ENCODE peak calls at places on chromosomes 2 and 18, in nine cellular contexts. Y is SJSA1; Z is tibial nerve; A is body of pancreas; Q is CD4-positive, alpha-beta memory T cell; W is transverse colon; C is WERI-Rb-1; P is tibial artery; J is fibroblast of lung. H is an unnamed sample.

GRCh38 chr2:18046558-18046957 is 168.1 kb downstream of the KCNS3 start:
- DNase-seq in Y (no peak), Z (no peak), A (no peak), Q (no peak), W (no peak), C (no peak), P (no peak), J (peak), H (no peak)

GRCh38 chr18:42245137-42245536 is 290.1 kb downstream of the PIK3C3 start:
- DNase-seq in Y (no peak), Z (no peak), A (no peak), Q (no peak), W (no peak), C (no peak), P (no peak), J (no peak), H (no peak)

GRCh38 chr2:212109217-212109616 is 429.4 kb downstream of the ERBB4 start:
- DNase-seq in Y (no peak), Z (no peak), A (no peak), Q (no peak), W (no peak), C (no peak), P (no peak), J (no peak), H (no peak)

GRCh38 chr18:47881752-47882455 is 48.6 kb downstream of the SMAD2 start:
- DNase-seq in Y (peak), Z (no peak), A (no peak), Q (no peak), W (no peak), C (no peak), P (no peak), J (peak), H (no peak)

GRCh38 chr2:8575810-8576423 is 105.9 kb upstream of the ID2 start:
- DNase-seq in Y (no peak), Z (no peak), A (no peak), Q (no peak), W (no peak), C (peak), P (no peak), J (no peak), H (no peak)

GRCh38 chr2:57701391-57701791 is 345.2 kb upstream of the VRK2 start:
- DNase-seq in Y (peak), Z (no peak), A (no peak), Q (no peak), W (no peak), C (no peak), P (no peak), J (peak), H (no peak)

GRCh38 chr2:202574541-202574940 is 60.2 kb upstream of the FAM117B start:
- DNase-seq in Y (no peak), Z (no peak), A (no peak), Q (no peak), W (no peak), C (no peak), P (no peak), J (peak), H (no peak)

GRCh38 chr2:210954508-210954907 is 398.1 kb downstream of the CPS1 start:
- DNase-seq in Y (no peak), Z (no peak), A (no peak), Q (no peak), W (no peak), C (no peak), P (no peak), J (peak), H (no peak)

GRCh38 chr18:46706968-46707367 is 49.9 kb downstream of the ST8SIA5 start:
- DNase-seq in Y (no peak), Z (no peak), A (no peak), Q (no peak), W (no peak), C (no peak), P (no peak), J (peak), H (no peak)

GRCh38 chr18:48460929-48461583 is 51.9 kb upstream of the ZBTB7C start:
- DNase-seq in Y (no peak), Z (no peak), A (no peak), Q (no peak), W (no peak), C (no peak), P (no peak), J (peak), H (peak)

GRCh38 chr18:44733069-44733753 is 52.5 kb downstream of the SETBP1 start:
- DNase-seq in Y (peak), Z (no peak), A (no peak), Q (no peak), W (no peak), C (no peak), P (peak), J (peak), H (no peak)

GRCh38 chr18:59701272-59701671 is 4.0 kb upstream of the CCBE1 start:
- DNase-seq in Y (no peak), Z (no peak), A (no peak), Q (no peak), W (no peak), C (no peak), P (no peak), J (no peak), H (peak)

GRCh38 chr18:71682591-71682990 is 861.6 kb downstream of the CBLN2 start:
- DNase-seq in Y (no peak), Z (no peak), A (no peak), Q (no peak), W (no peak), C (no peak), P (no peak), J (peak), H (no peak)

GRCh38 chr2:36700311-36700710 is 3.8 kb downstream of the VIT start:
- DNase-seq in Y (no peak), Z (no peak), A (no peak), Q (no peak), W (no peak), C (no peak), P (no peak), J (no peak), H (no peak)

GRCh38 chr2:36696533-36696932 is at the start of gene VIT:
- DNase-seq in Y (no peak), Z (no peak), A (no peak), Q (no peak), W (no peak), C (no peak), P (peak), J (peak), H (no peak)

GRCh38 chr2:36698978-36699377 is 2.5 kb downstream of the VIT start:
- DNase-seq in Y (no peak), Z (peak), A (no peak), Q (no peak), W (no peak), C (no peak), P (peak), J (no peak), H (no peak)

GRCh38 chr2:36695746-36696415 is 626 bp upstream of the VIT start:
- DNase-seq in Y (peak), Z (no peak), A (no peak), Q (no peak), W (no peak), C (no peak), P (no peak), J (peak), H (no peak)

GRCh38 chr2:36697424-36698066 is 1.0 kb downstream of the VIT start:
- DNase-seq in Y (peak), Z (no peak), A (no peak), Q (no peak), W (no peak), C (no peak), P (no peak), J (no peak), H (no peak)
- H3K4me3 ChIP-seq in Y (peak), Z (peak), A (no peak), Q (no peak), W (no peak), C (no peak), P (peak), J (no peak), H (no peak)

DNA sequence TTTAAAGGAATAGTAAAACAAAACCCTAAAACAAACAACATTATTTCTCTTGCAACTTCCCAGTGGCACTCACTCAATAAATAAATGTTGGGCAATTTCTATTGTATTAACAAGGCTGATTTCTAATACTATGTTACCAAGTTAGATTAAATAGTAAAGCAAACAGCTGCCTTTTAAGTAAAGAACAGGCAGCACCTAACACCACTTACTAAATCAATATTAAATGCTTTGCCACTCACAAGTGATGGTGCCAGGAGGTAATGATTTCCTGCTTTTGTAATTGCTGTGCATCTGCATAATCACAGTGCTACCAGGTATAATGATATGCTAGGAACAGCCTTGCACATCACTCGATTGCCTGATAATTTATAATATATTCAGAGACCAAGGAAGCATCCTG is 276.5 kb downstream of the NBAS start:
- DNase-seq in Y (no peak), Z (no peak), A (no peak), Q (no peak), W (no peak), C (no peak), P (no peak), J (no peak), H (no peak)
- H3K27ac ChIP-seq in Y (no peak), Z (no peak), A (no peak), Q (no peak), W (no peak), C (no peak), P (no peak), J (no peak), H (no peak)

DNA sequence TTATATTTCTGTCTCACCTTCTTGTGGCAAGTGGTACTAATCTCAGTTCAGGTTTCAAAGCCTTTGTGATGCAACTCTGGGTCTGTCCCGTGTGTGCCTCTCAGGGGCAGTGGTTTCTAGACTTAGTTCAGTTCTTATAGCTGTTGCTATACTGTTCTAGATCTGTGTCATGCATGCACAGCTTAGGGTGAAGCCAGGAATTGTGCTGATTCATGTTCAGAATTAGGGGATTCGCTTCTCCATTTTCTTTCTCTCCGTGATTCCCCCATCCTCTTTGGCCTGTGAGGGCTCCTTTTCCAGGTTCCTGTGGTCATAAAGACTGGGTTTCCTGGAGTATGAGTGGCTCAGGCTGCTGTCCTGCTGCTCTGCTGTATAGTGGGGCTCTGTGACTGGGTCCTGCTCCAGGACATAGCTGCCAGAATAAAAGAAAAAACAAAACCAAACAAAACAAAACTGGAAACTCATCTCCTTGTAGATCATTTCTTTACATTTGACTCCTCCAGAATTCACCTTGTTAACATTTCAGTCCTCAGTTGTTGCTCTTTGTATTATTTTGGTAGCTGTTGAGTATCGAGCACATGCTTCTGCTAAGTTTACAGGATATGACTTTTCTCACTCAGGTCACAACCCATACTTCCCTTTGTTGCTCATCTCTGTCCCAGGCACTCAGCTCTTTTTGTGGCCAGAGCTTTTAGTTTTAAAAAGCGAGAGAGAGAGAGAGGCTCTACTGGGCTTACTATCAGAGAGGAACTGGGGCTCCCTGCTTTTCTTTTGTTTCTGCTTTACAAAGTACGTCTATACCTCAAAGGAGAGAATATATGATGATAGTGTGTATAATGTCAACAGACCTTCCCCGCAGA is 34.2 kb downstream of the CERS6 start:
- DNase-seq in Y (peak), Z (no peak), A (no peak), Q (peak), W (no peak), C (no peak), P (no peak), J (peak), H (peak)
- H3K4me3 ChIP-seq in Y (no peak), Z (no peak), A (no peak), Q (peak), W (no peak), C (no peak), P (no peak), J (no peak), H (no peak)

DNA sequence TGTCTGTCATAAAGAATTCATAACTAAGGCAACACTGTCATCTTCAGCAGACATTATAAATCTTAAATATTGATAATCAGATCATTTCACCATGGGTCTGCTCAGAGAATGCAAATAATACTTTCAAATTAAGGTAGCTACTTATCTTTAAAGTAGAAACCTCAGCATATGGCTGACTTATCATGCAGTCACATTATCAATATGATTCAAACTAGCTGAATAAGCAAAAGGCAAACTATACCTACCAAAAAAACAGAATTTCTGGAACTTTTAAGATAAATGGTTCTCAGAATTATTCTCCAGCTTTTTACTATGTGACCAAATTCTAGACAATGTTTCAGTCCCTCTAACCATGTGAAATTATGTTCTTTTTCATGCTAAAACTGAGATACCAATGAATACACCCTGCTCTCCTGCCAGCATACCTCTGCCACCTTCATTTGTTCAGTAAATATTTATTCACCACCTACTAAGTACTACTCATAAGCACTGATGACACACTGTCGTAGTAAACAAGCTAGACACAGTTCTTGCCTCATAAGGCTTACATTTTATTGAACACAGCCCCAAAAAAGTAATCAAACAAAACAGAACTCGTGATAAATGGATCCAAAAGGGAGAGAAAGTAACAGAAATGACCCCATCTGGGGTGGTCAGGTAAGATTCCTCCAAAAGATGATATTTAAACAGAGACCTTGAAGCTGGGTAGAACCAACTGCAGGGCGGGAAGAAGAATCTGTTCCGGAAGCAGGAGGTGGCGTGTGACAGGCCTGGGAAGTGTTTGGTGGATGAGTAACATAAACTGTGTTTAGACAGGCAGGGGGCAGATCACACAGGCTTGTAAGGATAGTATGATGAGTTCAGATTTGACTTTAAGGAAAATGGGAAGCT is 17.7 kb downstream of the SPIRE1 start:
- DNase-seq in Y (peak), Z (no peak), A (no peak), Q (no peak), W (no peak), C (no peak), P (no peak), J (peak), H (no peak)
- H3K27ac ChIP-seq in Y (peak), Z (no peak), A (no peak), Q (no peak), W (no peak), C (no peak), P (no peak), J (peak), H (no peak)

GRCh38 chr2:85988210-85988913 is 99.6 kb upstream of the ST3GAL5 start:
- DNase-seq in Y (no peak), Z (no peak), A (no peak), Q (no peak), W (no peak), C (no peak), P (peak), J (no peak), H (no peak)
- H3K4me3 ChIP-seq in Y (no peak), Z (no peak), A (no peak), Q (no peak), W (no peak), C (no peak), P (no peak), J (no peak), H (no peak)

GRCh38 chr2:234565201-234565600 is 68.3 kb upstream of the ARL4C start:
- DNase-seq in Y (no peak), Z (no peak), A (no peak), Q (no peak), W (no peak), C (no peak), P (no peak), J (peak), H (no peak)
- H3K27ac ChIP-seq in Y (no peak), Z (no peak), A (no peak), Q (no peak), W (no peak), C (peak), P (no peak), J (no peak), H (no peak)

DNA sequence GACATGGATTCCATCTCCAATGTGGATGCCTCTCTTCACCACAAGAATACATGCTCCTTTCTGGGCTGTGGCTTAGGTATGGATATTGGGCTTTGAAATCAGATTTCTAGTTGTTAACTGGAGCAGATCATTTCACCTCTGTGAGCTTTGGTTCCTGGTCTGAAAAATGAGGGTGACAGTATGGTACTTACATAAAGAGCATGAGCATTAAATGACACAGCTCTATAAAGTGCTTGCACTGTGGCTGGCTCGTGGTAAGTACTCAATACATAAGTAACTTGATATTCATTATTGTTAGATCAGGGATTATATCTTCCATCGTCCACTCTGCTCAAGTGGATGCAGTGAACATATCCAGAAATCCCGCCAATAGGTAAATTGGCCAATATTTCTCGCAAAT is 33.4 kb downstream of the ARHGAP25 start:
- DNase-seq in Y (no peak), Z (no peak), A (no peak), Q (no peak), W (no peak), C (no peak), P (no peak), J (no peak), H (no peak)
- H3K4me3 ChIP-seq in Y (no peak), Z (no peak), A (no peak), Q (peak), W (no peak), C (no peak), P (no peak), J (no peak), H (no peak)

GRCh38 chr2:28674062-28674712 is 77.4 kb upstream of the PPP1CB start:
- DNase-seq in Y (no peak), Z (no peak), A (no peak), Q (no peak), W (no peak), C (no peak), P (no peak), J (peak), H (no peak)
- H3K27ac ChIP-seq in Y (no peak), Z (no peak), A (peak), Q (no peak), W (peak), C (no peak), P (peak), J (no peak), H (no peak)

GRCh38 chr2:239109916-239110545 is 262.1 kb downstream of the TWIST2 start:
- DNase-seq in Y (peak), Z (no peak), A (no peak), Q (no peak), W (no peak), C (no peak), P (no peak), J (no peak), H (no peak)
- H3K4me3 ChIP-seq in Y (no peak), Z (no peak), A (no peak), Q (no peak), W (no peak), C (no peak), P (no peak), J (no peak), H (no peak)

H was measured in small intestine.